ENCODE peak calls at places on chromosome 10, in six cellular contexts. Y, L, R, H, N and T are unnamed samples.

GRCh38 chr10:132630666-132631347 is 93.2 kb downstream of the INPP5A start:
- DNase-seq in R (no peak), L (peak), N (peak), H (no peak), Y (peak), T (no peak)

GRCh38 chr10:36188054-36188453 is 546.0 kb upstream of the FZD8 start:
- DNase-seq in L (peak), N (peak), Y (peak), H (no peak), R (no peak), T (no peak)

GRCh38 chr10:48606530-48607355 is 1.9 kb upstream of the ARHGAP22 start:
- DNase-seq in N (no peak), Y (peak), R (no peak), H (no peak), L (peak), T (peak)

GRCh38 chr10:31034041-31034918 is 2.6 kb upstream of the ZNF438 start:
- DNase-seq in N (no peak), L (no peak), Y (no peak), H (no peak), R (no peak), T (no peak)

GRCh38 chr10:133060466-133060865 is 27.3 kb upstream of the ADGRA1 start:
- DNase-seq in N (no peak), L (no peak), R (no peak), Y (no peak), H (no peak), T (no peak)

GRCh38 chr10:65931291-65932080 is 994.4 kb upstream of the LRRTM3 start:
- DNase-seq in H (no peak), L (no peak), Y (no peak), R (no peak), N (no peak), T (no peak)

GRCh38 chr10:91589015-91589655 is 43.7 kb downstream of the PPP1R3C start:
- DNase-seq in R (no peak), Y (no peak), H (no peak), L (peak), N (peak), T (no peak)

GRCh38 chr10:133001114-133001513 is 58.7 kb upstream of the CFAP46 start:
- DNase-seq in H (no peak), Y (no peak), N (no peak), R (no peak), L (no peak), T (no peak)

GRCh38 chr10:131810036-131810804 is 90.6 kb upstream of the PPP2R2D start:
- DNase-seq in L (no peak), Y (no peak), N (no peak), R (no peak), H (no peak), T (no peak)

GRCh38 chr10:131650169-131650705 is 250.6 kb upstream of the PPP2R2D start:
- DNase-seq in H (no peak), N (no peak), L (no peak), Y (no peak), R (no peak), T (peak)

GRCh38 chr10:106557951-106558733 is 606.4 kb downstream of the SORCS1 start:
- DNase-seq in N (no peak), H (no peak), Y (no peak), L (no peak), R (no peak), T (no peak)